ENCODE peak calls at places on chromosomes 4 and X, in seven cellular contexts. One of them, this sample, is unnamed.

GRCh38 chr4:5632571-5632970 is 75.8 kb downstream of the EVC2 start:
- DNase-seq in IMR-90: no peak
- DNase-seq in AG10803: no peak
- DNase-seq in astrocyte: no peak
- DNase-seq in H9: no peak
- DNase-seq in GF-D8: no peak
- DNase-seq in glutamatergic neuron: no peak
- DNase-seq in this sample: no peak

GRCh38 chr4:24210332-24210902 is 320.6 kb upstream of the PPARGC1A start:
- DNase-seq in IMR-90: peak
- DNase-seq in AG10803: peak
- DNase-seq in astrocyte: peak
- DNase-seq in H9: no peak
- DNase-seq in GF-D8: no peak
- DNase-seq in glutamatergic neuron: no peak
- DNase-seq in this sample: no peak

GRCh38 chr4:25117274-25117673 is 43.0 kb downstream of the SEPSECS start:
- DNase-seq in IMR-90: no peak
- DNase-seq in AG10803: no peak
- DNase-seq in astrocyte: no peak
- DNase-seq in H9: no peak
- DNase-seq in GF-D8: no peak
- DNase-seq in glutamatergic neuron: no peak
- DNase-seq in this sample: no peak

GRCh38 chrX:48896611-48897011 is 957 bp downstream of the TIMM17B start:
- DNase-seq in IMR-90: no peak
- DNase-seq in AG10803: peak
- DNase-seq in astrocyte: peak
- DNase-seq in H9: no peak
- DNase-seq in GF-D8: no peak
- DNase-seq in glutamatergic neuron: no peak
- DNase-seq in this sample: no peak

GRCh38 chr4:118325443-118325842 is 27.4 kb downstream of the PRSS12 start:
- DNase-seq in IMR-90: no peak
- DNase-seq in AG10803: peak
- DNase-seq in astrocyte: no peak
- DNase-seq in H9: no peak
- DNase-seq in GF-D8: no peak
- DNase-seq in glutamatergic neuron: no peak
- DNase-seq in this sample: no peak

GRCh38 chr4:158079661-158080060 is 93.2 kb downstream of the GASK1B start:
- DNase-seq in IMR-90: no peak
- DNase-seq in AG10803: peak
- DNase-seq in astrocyte: no peak
- DNase-seq in H9: no peak
- DNase-seq in GF-D8: no peak
- DNase-seq in glutamatergic neuron: no peak
- DNase-seq in this sample: no peak

GRCh38 chrX:140431521-140431920 is 73.3 kb downstream of the SOX3 start:
- DNase-seq in IMR-90: peak
- DNase-seq in AG10803: peak
- DNase-seq in astrocyte: peak
- DNase-seq in H9: no peak
- DNase-seq in GF-D8: no peak
- DNase-seq in glutamatergic neuron: no peak
- DNase-seq in this sample: no peak

GRCh38 chr4:99234331-99235010 is 15.4 kb upstream of the ADH6 start:
- DNase-seq in IMR-90: no peak
- DNase-seq in AG10803: peak
- DNase-seq in astrocyte: no peak
- DNase-seq in H9: no peak
- DNase-seq in GF-D8: no peak
- DNase-seq in glutamatergic neuron: no peak
- DNase-seq in this sample: no peak

GRCh38 chr4:184583738-184584502 is 65.3 kb downstream of the CASP3 start:
- DNase-seq in IMR-90: no peak
- DNase-seq in AG10803: no peak
- DNase-seq in astrocyte: no peak
- DNase-seq in H9: no peak
- DNase-seq in GF-D8: no peak
- DNase-seq in glutamatergic neuron: no peak
- DNase-seq in this sample: no peak

GRCh38 chr4:8817081-8817812 is 54.4 kb downstream of the HMX1 start:
- DNase-seq in IMR-90: no peak
- DNase-seq in AG10803: no peak
- DNase-seq in astrocyte: no peak
- DNase-seq in H9: no peak
- DNase-seq in GF-D8: no peak
- DNase-seq in glutamatergic neuron: no peak
- DNase-seq in this sample: no peak

GRCh38 chrX:31656013-31656412 is 584.2 kb upstream of the FTHL17 start:
- DNase-seq in IMR-90: peak
- DNase-seq in AG10803: peak
- DNase-seq in astrocyte: peak
- DNase-seq in H9: no peak
- DNase-seq in GF-D8: no peak
- DNase-seq in glutamatergic neuron: no peak
- DNase-seq in this sample: no peak

GRCh38 chr4:141153751-141154510 is 20.7 kb upstream of the RNF150 start:
- DNase-seq in IMR-90: peak
- DNase-seq in AG10803: no peak
- DNase-seq in astrocyte: peak
- DNase-seq in H9: no peak
- DNase-seq in GF-D8: no peak
- DNase-seq in glutamatergic neuron: no peak
- DNase-seq in this sample: no peak

GRCh38 chr4:139633661-139634060 is 32.0 kb upstream of the MGST2 start:
- DNase-seq in IMR-90: peak
- DNase-seq in AG10803: peak
- DNase-seq in astrocyte: no peak
- DNase-seq in H9: peak
- DNase-seq in GF-D8: no peak
- DNase-seq in glutamatergic neuron: peak
- DNase-seq in this sample: no peak

GRCh38 chrX:77788050-77788449 is 2.0 kb upstream of the ATRX start:
- DNase-seq in IMR-90: peak
- DNase-seq in AG10803: peak
- DNase-seq in astrocyte: no peak
- DNase-seq in H9: no peak
- DNase-seq in GF-D8: peak
- DNase-seq in glutamatergic neuron: no peak
- DNase-seq in this sample: no peak

GRCh38 chrX:111914398-111915092 is 38.6 kb downstream of the TRPC5OS start:
- DNase-seq in IMR-90: peak
- DNase-seq in AG10803: peak
- DNase-seq in astrocyte: no peak
- DNase-seq in H9: no peak
- DNase-seq in GF-D8: no peak
- DNase-seq in glutamatergic neuron: no peak
- DNase-seq in this sample: no peak

GRCh38 chr4:106875340-106875739 is 160.8 kb downstream of the DKK2 start:
- DNase-seq in IMR-90: no peak
- DNase-seq in AG10803: no peak
- DNase-seq in astrocyte: no peak
- DNase-seq in H9: peak
- DNase-seq in GF-D8: no peak
- DNase-seq in glutamatergic neuron: peak
- DNase-seq in this sample: no peak

GRCh38 chr4:78481180-78481579 is 70.4 kb upstream of the ANXA3 start:
- DNase-seq in IMR-90: peak
- DNase-seq in AG10803: peak
- DNase-seq in astrocyte: peak
- DNase-seq in H9: no peak
- DNase-seq in GF-D8: no peak
- DNase-seq in glutamatergic neuron: no peak
- DNase-seq in this sample: no peak

GRCh38 chrX:129979207-129979920 is 3.1 kb upstream of the BCORL1 start:
- DNase-seq in IMR-90: no peak
- DNase-seq in AG10803: no peak
- DNase-seq in astrocyte: no peak
- DNase-seq in H9: peak
- DNase-seq in GF-D8: no peak
- DNase-seq in glutamatergic neuron: peak
- DNase-seq in this sample: no peak

GRCh38 chr4:11106769-11107168 is 321.9 kb downstream of the HS3ST1 start:
- DNase-seq in IMR-90: no peak
- DNase-seq in AG10803: no peak
- DNase-seq in astrocyte: no peak
- DNase-seq in H9: no peak
- DNase-seq in GF-D8: peak
- DNase-seq in glutamatergic neuron: no peak
- DNase-seq in this sample: no peak

GRCh38 chrX:48616575-48616974 is 19.3 kb downstream of the WDR13 start:
- DNase-seq in IMR-90: no peak
- DNase-seq in AG10803: no peak
- DNase-seq in astrocyte: no peak
- DNase-seq in H9: no peak
- DNase-seq in GF-D8: no peak
- DNase-seq in glutamatergic neuron: no peak
- DNase-seq in this sample: no peak

This sample was measured in GM19239.